ENCODE peak calls at places on chromosome X, in six cellular contexts. S, R, O, Q, D and K are unnamed samples.

GRCh38 chrX:76428243-76429130 is 977 bp downstream of the MAGEE1 start:
- DNase-seq in S (peak; percentile 75), R (no peak), O (peak; percentile 44), Q (peak; percentile 10), D (no peak), K (peak; percentile 66)

GRCh38 chrX:72268601-72269365 is 8.3 kb downstream of the RPS4X start:
- DNase-seq in S (no peak), R (peak; percentile 92), O (no peak), Q (no peak), D (no peak), K (no peak)

GRCh38 chrX:41293269-41293668 is 40.7 kb upstream of the DDX3X start:
- DNase-seq in S (no peak), R (no peak), O (peak; percentile 74), Q (peak; percentile 32), D (peak; percentile 6), K (peak; percentile 82)

GRCh38 chrX:111244238-111244750 is 26.0 kb downstream of the CAPN6 start:
- DNase-seq in S (no peak), R (peak; percentile 14), O (no peak), Q (peak; percentile 60), D (peak; percentile 3), K (no peak)

GRCh38 chrX:153736871-153737441 is 12.3 kb downstream of the ABCD1 start:
- DNase-seq in S (no peak), R (no peak), O (no peak), Q (no peak), D (no peak), K (no peak)

GRCh38 chrX:106300239-106300638 is 132.1 kb downstream of the PWWP3B start:
- DNase-seq in S (no peak), R (no peak), O (no peak), Q (no peak), D (peak; percentile 92), K (no peak)

GRCh38 chrX:75076429-75076828 is 79.7 kb downstream of the ABCB7 start:
- DNase-seq in S (no peak), R (no peak), O (no peak), Q (no peak), D (no peak), K (no peak)

GRCh38 chrX:16869393-16870094 is 618 bp downstream of the RBBP7 start:
- DNase-seq in S (peak; percentile 80), R (peak; percentile 18), O (peak; percentile 58), Q (peak; percentile 87), D (no peak), K (peak; percentile 83)

GRCh38 chrX:38117485-38117884 is 103.2 kb downstream of the SRPX start:
- DNase-seq in S (no peak), R (peak; percentile 24), O (no peak), Q (no peak), D (no peak), K (no peak)

GRCh38 chrX:149570668-149571067 is 16.6 kb downstream of the MAGEA9B start:
- DNase-seq in S (no peak), R (peak; percentile 86), O (no peak), Q (no peak), D (no peak), K (peak; percentile 30)

GRCh38 chrX:19886888-19887531 is 390 bp downstream of the SH3KBP1 start:
- DNase-seq in S (peak; percentile 74), R (no peak), O (no peak), Q (peak; percentile 42), D (no peak), K (peak; percentile 58)

GRCh38 chrX:148282504-148282903 is 217.9 kb upstream of the AFF2 start:
- DNase-seq in S (no peak), R (no peak), O (no peak), Q (no peak), D (no peak), K (no peak)

GRCh38 chrX:130055103-130055502 is 55.2 kb downstream of the ELF4 start:
- DNase-seq in S (no peak), R (peak; percentile 69), O (no peak), Q (no peak), D (no peak), K (peak; percentile 55)

GRCh38 chrX:145405012-145405411 is 157.7 kb downstream of the SPANXN1 start:
- DNase-seq in S (no peak), R (peak; percentile 15), O (no peak), Q (peak; percentile 38), D (peak; percentile 1), K (peak; percentile 63)

GRCh38 chrX:48737213-48737938 is 24.2 kb upstream of the GLOD5 start:
- DNase-seq in S (peak; percentile 96), R (peak; percentile 97), O (peak; percentile 95), Q (peak; percentile 95), D (peak; percentile 95), K (peak; percentile 94)

GRCh38 chrX:73267206-73267605 is 52.6 kb upstream of the NAP1L2 start:
- DNase-seq in S (no peak), R (no peak), O (no peak), Q (no peak), D (no peak), K (no peak)

GRCh38 chrX:47285762-47286320 is 53.0 kb downstream of the USP11 start:
- DNase-seq in S (no peak), R (peak; percentile 5), O (no peak), Q (no peak), D (no peak), K (no peak)

GRCh38 chrX:50747471-50747900 is 66.5 kb downstream of the SHROOM4 start:
- DNase-seq in S (no peak), R (peak; percentile 45), O (no peak), Q (peak; percentile 31), D (no peak), K (peak; percentile 61)

GRCh38 chrX:155967653-155968052 is 29.8 kb upstream of the IL9R start:
- DNase-seq in S (no peak), R (no peak), O (no peak), Q (no peak), D (no peak), K (no peak)

GRCh38 chrX:119647552-119648420 is 41.6 kb upstream of the NKRF start:
- DNase-seq in S (peak; percentile 21), R (no peak), O (no peak), Q (no peak), D (no peak), K (no peak)

GRCh38 chrX:138534410-138534809 is 177.1 kb downstream of the FGF13 start:
- DNase-seq in S (no peak), R (no peak), O (no peak), Q (no peak), D (no peak), K (no peak)

GRCh38 chrX:136171420-136171819 is 24.1 kb downstream of the FHL1 start:
- DNase-seq in S (no peak), R (no peak), O (no peak), Q (no peak), D (no peak), K (no peak)

GRCh38 chrX:136182394-136182793 is 35.1 kb downstream of the FHL1 start:
- DNase-seq in S (no peak), R (no peak), O (no peak), Q (no peak), D (no peak), K (no peak)

GRCh38 chrX:136179133-136179532 is 31.8 kb downstream of the FHL1 start:
- DNase-seq in S (no peak), R (no peak), O (no peak), Q (no peak), D (no peak), K (no peak)

DNA sequence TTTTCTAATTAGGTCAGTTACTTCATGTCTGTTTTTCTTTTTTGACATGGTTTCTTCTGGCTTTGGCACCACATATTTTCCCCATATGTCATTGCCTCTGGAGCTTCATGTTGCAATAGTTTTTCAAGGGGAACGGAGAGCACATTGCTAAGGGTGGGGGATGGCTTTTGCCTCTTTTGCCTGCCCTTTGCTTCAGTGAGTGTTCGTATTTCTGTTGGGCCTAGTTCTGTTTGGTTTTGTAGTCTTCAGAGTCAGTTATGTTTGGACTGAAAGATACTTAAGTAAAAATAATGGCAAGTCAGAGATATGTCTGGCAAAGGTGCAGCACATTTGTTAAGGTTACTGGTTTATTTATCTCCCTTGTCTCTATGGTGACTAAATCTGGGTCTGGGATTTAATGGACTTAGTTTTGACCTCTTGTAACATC is 29.1 kb downstream of the FHL1 start:
- DNase-seq in S (no peak), R (peak; percentile 90), O (no peak), Q (no peak), D (no peak), K (no peak)
- H3K9ac ChIP-seq in S (no peak overlapping the region), R (no peak overlapping the region), O (no peak overlapping the region), Q (no peak overlapping the region), D (no peak overlapping the region), K (no peak overlapping the region)

DNA sequence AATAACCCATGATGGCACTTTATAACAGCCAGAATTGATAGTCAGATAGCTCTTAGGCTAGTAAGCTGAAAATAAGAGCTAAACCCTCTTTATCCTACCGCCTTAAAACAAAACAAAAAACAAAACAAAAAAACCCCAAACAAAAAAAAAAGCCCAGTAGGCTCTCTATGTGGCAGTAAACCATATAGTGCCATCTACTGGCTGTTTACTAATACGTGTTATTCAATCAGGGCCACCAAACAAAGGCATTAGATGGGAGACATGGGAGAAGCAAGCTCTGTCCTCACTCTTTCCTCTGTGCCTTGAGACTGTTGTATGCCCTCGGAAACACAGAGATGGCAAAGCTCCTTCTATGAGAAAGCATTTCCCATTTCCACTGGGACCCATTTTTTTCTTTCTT is 148.8 kb upstream of the MID1 start:
- DNase-seq in S (no peak), R (peak; percentile 35), O (no peak), Q (peak; percentile 75), D (peak; percentile 2), K (no peak)
- TF ChIP-seq CTCF in S (peak; percentile 13), R (peak; percentile 52), O (peak; percentile 68), Q (peak; percentile 60), D (peak; percentile 44), K (peak; percentile 70)

GRCh38 chrX:132876933-132877332 is 81.5 kb downstream of the HS6ST2 start:
- DNase-seq in S (no peak), R (no peak), O (no peak), Q (no peak), D (no peak), K (no peak)
- H3K9ac ChIP-seq in S (no peak overlapping the region), R (no peak overlapping the region), O (no peak overlapping the region), Q (no peak overlapping the region), D (no peak overlapping the region), K (no peak overlapping the region)

DNA sequence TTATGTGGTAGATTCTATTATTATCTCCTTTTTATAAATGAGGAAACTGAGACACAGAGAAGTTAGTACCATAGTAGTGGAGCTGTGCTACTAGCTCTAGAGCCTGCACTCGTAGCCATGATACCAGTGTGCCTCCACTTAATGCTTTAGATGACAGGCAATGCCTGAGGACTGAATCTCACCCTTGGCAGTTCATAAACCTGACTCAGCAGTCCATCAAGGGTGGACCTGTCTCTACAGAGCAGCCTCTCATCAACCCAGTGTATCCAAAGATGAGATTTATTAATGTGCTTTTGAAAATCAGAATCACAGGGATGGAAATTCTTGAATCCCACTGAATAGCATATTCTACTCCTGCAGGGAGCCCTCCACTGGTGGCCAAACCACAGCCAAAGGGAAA is 483.2 kb upstream of the DIPK2B start:
- DNase-seq in S (no peak), R (no peak), O (no peak), Q (no peak), D (no peak), K (no peak)
- TF ChIP-seq CTCF in S (no peak), R (no peak), O (no peak), Q (no peak), D (no peak), K (no peak)